ENCODE peak calls at places on chromosomes 12 and 14, in nine cellular contexts. T is fibroblast of lung, K is colonic mucosa, G is HCT116, L is psoas muscle, D is BE2C, E is upper lobe of right lung, U is left ventricle myocardium inferior, W is neural progenitor cell. P is an unnamed sample. For H3K4me1, the result is how much of the 10 kb centered on the place peaks cover.

GRCh38 chr12:32920506-32921085 is 24.0 kb upstream of the PKP2 start:
- DNase-seq in E (no peak), L (no peak), G (no peak), D (no peak), U (no peak), T (no peak), W (no peak), K (no peak), P (no peak)

GRCh38 chr12:108700833-108701450 is 30.4 kb downstream of the CORO1C start:
- DNase-seq in K (no peak), T (peak), L (no peak), W (no peak), U (no peak), D (no peak), E (no peak), G (no peak), P (no peak)

GRCh38 chr12:60012659-60013058 is 416.8 kb downstream of the SLC16A7 start:
- DNase-seq in W (no peak), E (no peak), U (no peak), G (no peak), K (no peak), L (no peak), D (no peak), T (no peak), P (no peak)

GRCh38 chr14:51593397-51593796 is 58.3 kb upstream of the FRMD6 start:
- DNase-seq in L (no peak), T (peak), E (no peak), G (no peak), K (no peak), D (no peak), U (no peak), W (no peak), P (no peak)

GRCh38 chr12:85568395-85569103 is 267.7 kb downstream of the RASSF9 start:
- DNase-seq in L (no peak), D (no peak), K (no peak), U (no peak), W (peak), T (no peak), G (no peak), E (no peak), P (peak)

GRCh38 chr14:74478996-74479635 is 14.0 kb downstream of the NPC2 start:
- DNase-seq in E (no peak), K (no peak), D (peak), W (peak), U (no peak), L (no peak), T (peak), G (no peak), P (peak)

GRCh38 chr12:85828576-85828975 is 7.6 kb downstream of the RASSF9 start:
- DNase-seq in K (no peak), D (no peak), G (no peak), E (no peak), L (no peak), T (no peak), U (no peak), W (no peak), P (no peak)

GRCh38 chr12:28033538-28033915 is 61.0 kb upstream of the PTHLH start:
- DNase-seq in U (no peak), W (no peak), E (no peak), L (no peak), G (no peak), K (no peak), D (no peak), T (peak), P (no peak)

GRCh38 chr12:3137268-3137761 is 60.1 kb downstream of the TSPAN9 start:
- DNase-seq in U (peak), T (peak), W (peak), L (peak), G (no peak), K (no peak), E (no peak), D (peak), P (no peak)

GRCh38 chr12:57469334-57470164 is 10.0 kb downstream of the GLI1 start:
- DNase-seq in L (no peak), T (no peak), W (no peak), U (no peak), D (no peak), K (no peak), E (peak), G (no peak), P (no peak)

GRCh38 chr12:108854055-108854452 is 3.3 kb downstream of the SSH1 start:
- DNase-seq in K (no peak), D (no peak), W (no peak), U (no peak), L (no peak), T (peak), E (no peak), G (no peak), P (no peak)

GRCh38 chr14:68563256-68564131 is 229.4 kb downstream of the ZFP36L1 start:
- DNase-seq in L (no peak), G (no peak), D (no peak), K (no peak), T (peak), E (no peak), W (no peak), U (no peak), P (no peak)

GRCh38 chr12:52604859-52605258 is 3.6 kb upstream of the KRT72 start:
- DNase-seq in E (no peak), W (no peak), U (no peak), K (no peak), L (no peak), D (no peak), G (no peak), T (no peak), P (no peak)

GRCh38 chr12:78002878-78003277 is 172.2 kb downstream of the NAV3 start:
- DNase-seq in G (no peak), W (no peak), L (no peak), T (peak), U (no peak), K (no peak), D (no peak), E (no peak), P (no peak)

GRCh38 chr12:71546322-71546861 is 106.8 kb downstream of the LGR5 start:
- DNase-seq in T (no peak), D (no peak), W (no peak), E (no peak), G (no peak), U (no peak), K (no peak), L (no peak), P (no peak)

GRCh38 chr14:65377576-65377975 is 35.0 kb upstream of the FUT8 start:
- DNase-seq in L (no peak), W (no peak), T (peak), U (no peak), K (no peak), G (no peak), D (no peak), E (no peak), P (no peak)

GRCh38 chr12:80580254-80580653 is 127.2 kb upstream of the MYF6 start:
- DNase-seq in K (no peak), L (no peak), D (no peak), G (no peak), T (peak), U (no peak), E (no peak), W (no peak), P (no peak)

GRCh38 chr12:31989987-31990386 is 30.8 kb downstream of the RESF1 start:
- DNase-seq in W (no peak), K (no peak), L (no peak), G (no peak), U (no peak), D (no peak), E (no peak), T (no peak), P (peak)

GRCh38 chr12:87812030-87812429 is 217.2 kb downstream of the C12orf50 start:
- DNase-seq in K (no peak), T (no peak), W (no peak), L (no peak), E (no peak), U (no peak), D (no peak), G (no peak), P (no peak)

GRCh38 chr12:50788562-50788961 is 24.7 kb downstream of the ATF1 start:
- DNase-seq in L (no peak), K (no peak), D (no peak), G (no peak), W (no peak), T (peak), U (no peak), E (no peak), P (no peak)

GRCh38 chr12:109567296-109567695 is 6.0 kb downstream of the MMAB start:
- DNase-seq in K (no peak), D (no peak), U (no peak), T (no peak), E (no peak), G (no peak), L (no peak), W (no peak), P (no peak)

GRCh38 chr14:20836668-20837338 is 34.2 kb upstream of the RNASE1 start:
- DNase-seq in U (no peak), K (no peak), W (peak), E (no peak), D (no peak), L (no peak), G (peak), T (peak), P (peak)

GRCh38 chr14:23327947-23328744 is 6.9 kb downstream of the PABPN1 start:
- DNase-seq in E (no peak), L (peak), K (peak), W (peak), D (peak), G (peak), U (peak), T (peak), P (peak)

GRCh38 chr12:55039761-55040160 is 20.0 kb downstream of the NEUROD4 start:
- DNase-seq in T (no peak), U (no peak), K (no peak), G (no peak), L (no peak), D (no peak), W (peak), E (no peak), P (no peak)

GRCh38 chr12:55041651-55042050 is 21.9 kb downstream of the NEUROD4 start:
- DNase-seq in T (no peak), U (no peak), K (no peak), E (no peak), W (no peak), L (no peak), D (no peak), G (no peak), P (no peak)

GRCh38 chr12:55044135-55044534 is 24.4 kb downstream of the NEUROD4 start:
- DNase-seq in G (no peak), W (no peak), K (no peak), T (no peak), D (no peak), U (no peak), E (no peak), L (no peak), P (no peak)

GRCh38 chr12:55043542-55043941 is 23.8 kb downstream of the NEUROD4 start:
- DNase-seq in T (no peak), K (no peak), U (no peak), L (no peak), W (no peak), D (no peak), G (no peak), E (no peak), P (no peak)
- H3K4me3 ChIP-seq in T (no peak), K (no peak), U (no peak), L (no peak), W (no peak), D (no peak), G (no peak), E (no peak), P (no peak)

DNA sequence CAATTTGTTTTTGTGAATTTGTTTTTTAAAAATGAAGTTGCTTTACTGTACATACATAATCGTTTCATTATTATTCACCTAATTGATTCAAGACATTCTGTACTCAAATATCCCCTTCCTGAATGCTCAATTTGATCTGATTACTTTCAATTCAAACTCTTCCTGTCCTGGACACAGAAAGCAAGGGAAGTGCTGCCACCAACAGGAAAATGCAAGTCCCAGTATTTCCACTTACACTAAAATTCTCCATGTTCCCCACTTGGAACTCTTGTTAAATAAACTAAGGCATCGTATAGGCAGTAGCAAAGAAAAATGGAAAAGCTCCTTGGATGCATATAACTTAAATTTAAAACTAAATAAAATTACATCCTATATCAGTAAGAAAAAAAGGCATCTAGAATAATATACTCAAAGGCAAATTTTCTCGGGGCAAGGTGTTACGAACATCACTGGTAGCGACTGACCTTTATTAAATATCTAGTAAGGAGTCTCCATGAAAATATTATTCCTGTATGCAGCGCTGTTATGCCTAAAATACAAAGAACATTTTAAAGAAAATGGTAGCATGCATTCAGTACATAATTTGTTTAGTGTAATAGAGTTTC is 72.0 kb upstream of the DBX2 start:
- DNase-seq in E (no peak), G (peak), K (no peak), U (no peak), L (no peak), T (peak), W (peak), D (peak), P (no peak)
- TF ChIP-seq CTCF in E (peak), G (peak), K (peak), U (peak), L (peak), T (peak), W (peak), D (peak), P (peak)

GRCh38 chr12:12813120-12814101 is at the start of gene DDX47:
- DNase-seq in K (peak), D (peak), U (peak), T (peak), L (peak), E (peak), W (peak), G (peak), P (peak)

GRCh38 chr12:12819221-12819620 is 6.1 kb downstream of the DDX47 start:
- DNase-seq in K (no peak), T (peak), E (no peak), D (no peak), L (no peak), U (no peak), W (no peak), G (no peak), P (no peak)

GRCh38 chr12:12818693-12819092 is 5.5 kb downstream of the DDX47 start:
- DNase-seq in E (no peak), W (no peak), T (no peak), D (no peak), L (no peak), K (no peak), U (no peak), G (no peak), P (no peak)

GRCh38 chr12:12819752-12820311 is 6.7 kb downstream of the DDX47 start:
- DNase-seq in W (no peak), D (no peak), U (no peak), E (no peak), G (no peak), K (no peak), L (no peak), T (peak), P (peak)

DNA sequence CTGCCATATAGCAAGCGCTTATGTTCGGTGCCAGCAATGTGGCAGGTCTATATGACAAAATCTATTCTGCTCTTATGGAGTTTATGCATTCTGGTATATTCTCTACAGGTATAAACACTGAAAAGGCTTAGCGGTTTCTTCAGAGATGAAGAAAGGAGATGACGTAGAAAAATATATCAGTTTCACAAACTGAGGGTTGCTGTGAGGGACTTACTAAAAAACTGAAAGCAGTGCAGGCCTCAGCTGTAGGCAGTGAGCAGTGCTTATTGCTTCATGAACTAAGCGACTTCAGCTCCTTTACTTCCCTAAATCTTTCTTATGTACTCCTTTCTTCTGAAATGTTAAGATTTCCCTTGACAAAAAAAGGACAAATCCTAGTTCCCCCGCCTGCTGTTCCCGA is 4.5 kb downstream of the DDX47 start:
- DNase-seq in K (no peak), U (no peak), W (no peak), E (no peak), L (no peak), G (no peak), D (no peak), T (no peak), P (no peak)
- H3K4me1 ChIP-seq in K (under half), U (half or more), W (under half), E (under half), L (under half), G (half or more), D (under half), T (under half), P (half or more)

GRCh38 chr12:63845726-63846125 is 1.2 kb downstream of the SRGAP1 start:
- DNase-seq in G (no peak), U (no peak), K (peak), D (no peak), L (no peak), T (peak), E (no peak), W (no peak), P (peak)
- H3K4me3 ChIP-seq in G (peak), U (peak), K (peak), D (peak), L (peak), T (peak), E (peak), W (peak), P (peak)

GRCh38 chr12:83256581-83256980 is 569.9 kb downstream of the TMTC2 start:
- DNase-seq in W (no peak), D (peak), K (no peak), G (no peak), E (no peak), T (no peak), L (no peak), U (no peak), P (no peak)

GRCh38 chr12:83265798-83266197 is 579.1 kb downstream of the TMTC2 start:
- DNase-seq in D (no peak), T (no peak), K (no peak), W (no peak), E (no peak), G (no peak), U (no peak), L (no peak), P (no peak)

GRCh38 chr12:83261998-83262397 is 575.3 kb downstream of the TMTC2 start:
- DNase-seq in E (no peak), K (no peak), G (peak), T (no peak), D (no peak), L (no peak), W (no peak), U (no peak), P (no peak)
- TF ChIP-seq CTCF in E (no peak), K (no peak), G (peak), T (no peak), D (peak), L (no peak), W (peak), U (no peak), P (peak)

GRCh38 chr12:106585237-106585834 is 2.5 kb downstream of the RFX4 start:
- DNase-seq in K (no peak), L (no peak), T (no peak), D (no peak), G (no peak), U (no peak), E (no peak), W (peak), P (no peak)
- H3K4me1 ChIP-seq in K (under half), L (under half), T (under half), D (under half), G (under half), U (half or more), E (under half), W (half or more), P (under half)

DNA sequence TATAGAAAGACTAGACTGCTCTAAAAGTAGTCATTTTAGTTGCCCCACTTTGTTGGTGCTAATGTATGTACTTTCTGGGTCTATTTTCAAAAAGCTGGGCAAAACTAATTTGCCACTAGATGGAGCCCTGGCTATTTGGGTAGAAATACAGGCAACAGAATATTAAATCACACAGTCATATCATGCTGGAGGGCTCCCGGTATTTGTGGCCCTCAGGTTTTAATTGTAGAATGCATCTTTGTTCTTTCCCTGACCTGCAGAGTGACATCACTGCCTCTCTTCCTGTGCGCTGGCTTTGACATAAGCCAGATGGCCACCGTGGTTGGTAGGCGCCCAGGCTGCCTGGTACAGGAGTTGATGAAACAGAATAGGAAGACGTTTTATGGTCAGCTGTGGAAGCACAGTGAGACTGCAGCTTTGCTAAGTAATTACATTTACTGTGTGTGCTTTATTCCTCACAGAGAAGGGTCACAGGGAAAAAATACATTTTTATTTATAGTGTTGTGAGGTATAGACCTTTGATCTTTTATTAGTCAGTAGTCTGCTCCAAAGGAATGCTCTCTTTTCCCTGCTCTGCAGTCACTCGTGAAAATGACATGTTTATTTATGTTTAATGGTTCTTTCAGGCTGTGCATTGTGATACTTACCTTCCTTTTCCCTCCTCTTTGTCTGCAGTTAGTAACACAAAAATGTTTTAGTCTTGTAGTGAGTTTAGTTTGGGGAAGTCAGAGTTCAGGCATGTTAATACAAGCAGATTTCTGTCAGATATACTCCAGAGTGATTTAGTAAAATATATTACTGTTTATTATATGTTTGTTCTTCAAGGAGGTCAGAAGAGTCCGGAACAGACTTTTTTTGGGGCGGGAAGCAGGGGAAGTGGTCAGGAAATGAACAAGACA is 28.4 kb downstream of the MSRB3 start:
- DNase-seq in D (peak), U (peak), E (no peak), T (peak), L (peak), G (peak), K (peak), W (peak), P (no peak)
- H3K4me3 ChIP-seq in D (no peak), U (no peak), E (no peak), T (no peak), L (no peak), G (peak), K (no peak), W (no peak), P (peak)

GRCh38 chr12:68786929-68787328 is 21.0 kb upstream of the MDM2 start:
- DNase-seq in L (no peak), T (no peak), U (no peak), W (no peak), E (no peak), D (no peak), K (no peak), G (no peak), P (no peak)
- TF ChIP-seq CTCF in L (peak), T (no peak), U (no peak), W (no peak), E (no peak), D (peak), K (no peak), G (no peak), P (peak)

GRCh38 chr12:6958609-6959375 is 7.6 kb downstream of the PTPN6 start:
- DNase-seq in E (peak), K (no peak), D (no peak), T (no peak), U (peak), G (no peak), W (no peak), L (peak), P (no peak)

GRCh38 chr12:6959376-6960290 is 8.5 kb downstream of the PTPN6 start:
- DNase-seq in G (no peak), T (no peak), U (peak), L (peak), K (peak), W (no peak), E (peak), D (peak), P (no peak)

GRCh38 chr12:6961695-6962284 is 8.7 kb downstream of the PHB2 start:
- DNase-seq in W (peak), L (peak), T (peak), E (peak), D (peak), G (peak), U (peak), K (peak), P (peak)

GRCh38 chr12:6961278-6961694 is 9.2 kb downstream of the PHB2 start:
- DNase-seq in K (peak), W (no peak), L (peak), G (no peak), D (peak), U (peak), T (no peak), E (peak), P (peak)

GRCh38 chr12:6960291-6961277 is 9.4 kb downstream of the PTPN6 start:
- DNase-seq in W (peak), U (peak), G (no peak), E (peak), D (no peak), T (peak), L (peak), K (peak), P (no peak)
- H3K4me1 ChIP-seq in W (under half), U (half or more), G (under half), E (half or more), D (under half), T (under half), L (under half), K (under half), P (under half)